ENCODE peak calls at places on chromosomes 2 and 18, in eight cellular contexts. G is pancreas, Q is A549, Z is WERI-Rb-1, S is K562, B is right atrium auricular region, O is lung, P is AG04450. C is an unnamed sample.

GRCh38 chr2:234840336-234840735 is 111.5 kb upstream of the SH3BP4 start:
- DNase-seq in P (peak; percentile 93), Z (no peak), B (peak; percentile 62), Q (peak; percentile 53), S (no peak), O (no peak), G (peak; percentile 34), C (no peak)

GRCh38 chr2:216713691-216714411 is 18.5 kb upstream of the IGFBP5 start:
- DNase-seq in B (no peak), Q (peak; percentile 15), P (peak; percentile 79), G (no peak), Z (no peak), S (no peak), O (no peak), C (no peak)

GRCh38 chr18:36187138-36187825 is at the start of gene MOCOS:
- DNase-seq in Z (peak; percentile 53), O (peak; percentile 84), P (no peak), G (peak; percentile 86), S (peak; percentile 97), Q (peak; percentile 63), B (peak; percentile 65), C (no peak)

GRCh38 chr2:98234763-98235162 is 111.5 kb upstream of the CNGA3 start:
- DNase-seq in S (no peak), P (no peak), G (no peak), Q (no peak), B (no peak), O (no peak), Z (no peak), C (no peak)

GRCh38 chr2:148602918-148603561 is 41.5 kb upstream of the EPC2 start:
- DNase-seq in P (no peak), B (no peak), Z (no peak), Q (no peak), S (no peak), G (no peak), O (no peak), C (no peak)

GRCh38 chr2:235554385-235554784 is 60.5 kb downstream of the AGAP1 start:
- DNase-seq in B (no peak), G (no peak), O (no peak), Z (no peak), S (no peak), P (no peak), Q (no peak), C (no peak)

GRCh38 chr2:79944205-79944604 is 360.3 kb downstream of the LRRTM1 start:
- DNase-seq in Q (no peak), P (no peak), O (no peak), B (no peak), G (no peak), Z (no peak), S (no peak), C (no peak)

GRCh38 chr2:25042321-25043240 is 705 bp downstream of the EFR3B start:
- DNase-seq in Q (peak; percentile 35), G (peak; percentile 43), B (no peak), O (peak; percentile 31), P (no peak), Z (peak; percentile 47), S (peak; percentile 16), C (no peak)

GRCh38 chr2:231715988-231716616 is 7.8 kb downstream of the PTMA start:
- DNase-seq in O (no peak), Q (no peak), G (no peak), Z (no peak), B (no peak), S (peak; percentile 25), P (no peak), C (no peak)

GRCh38 chr2:136246086-136246669 is 128.2 kb upstream of the CXCR4 start:
- DNase-seq in O (peak; percentile 59), Z (no peak), P (no peak), S (no peak), G (peak; percentile 11), Q (peak; percentile 28), B (peak; percentile 81), C (peak; percentile 18)

GRCh38 chr2:220940646-220941045 is 631.5 kb downstream of the EPHA4 start:
- DNase-seq in P (no peak), G (no peak), Z (no peak), S (no peak), O (no peak), Q (no peak), B (no peak), C (no peak)

GRCh38 chr2:216108310-216108966 is 710 bp upstream of the XRCC5 start:
- DNase-seq in P (no peak), G (peak; percentile 16), Z (peak; percentile 66), Q (no peak), B (no peak), S (no peak), O (no peak), C (no peak)

GRCh38 chr2:217064234-217065103 is 204.6 kb upstream of the TNP1 start:
- DNase-seq in O (no peak), B (no peak), S (no peak), Z (no peak), P (no peak), G (no peak), Q (no peak), C (no peak)

GRCh38 chr2:15965564-15966019 is 25.2 kb downstream of the MYCN start:
- DNase-seq in P (no peak), O (no peak), Q (no peak), S (no peak), Z (peak; percentile 87), B (no peak), G (no peak), C (no peak)

GRCh38 chr2:113277474-113278072 is 1.1 kb downstream of the PAX8 start:
- DNase-seq in G (no peak), O (no peak), B (no peak), Q (no peak), S (no peak), Z (no peak), P (no peak), C (no peak)

DNA sequence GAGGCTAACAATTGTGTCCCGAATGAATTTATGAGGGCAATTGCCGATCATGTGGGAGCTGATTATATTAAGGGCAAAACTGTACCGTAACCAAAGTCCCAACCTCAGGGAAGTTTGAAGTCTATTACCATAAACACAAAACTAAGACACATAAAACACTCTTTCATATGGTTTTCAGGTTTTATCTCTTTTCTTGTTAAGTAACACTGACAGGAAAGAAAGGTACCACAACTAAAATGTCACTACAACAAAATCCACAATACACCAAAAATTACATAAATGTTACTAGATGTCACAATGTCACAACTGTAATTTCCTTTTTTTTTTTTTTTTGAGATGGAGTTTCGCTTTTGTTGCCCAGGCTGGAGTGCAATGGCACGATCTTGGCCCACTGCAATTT is 6.7 kb downstream of the UXS1 start:
- DNase-seq in P (no peak), B (no peak), Q (no peak), Z (no peak), G (no peak), O (no peak), S (no peak), C (no peak)
- H3K9me3 ChIP-seq in P (no peaks in the 10 kb centered on the region), B (no peaks in the 10 kb centered on the region), Q (no peaks in the 10 kb centered on the region), Z (no peaks in the 10 kb centered on the region), G (no peaks in the 10 kb centered on the region), O (no peaks in the 10 kb centered on the region), S (no peaks in the 10 kb centered on the region), C (no peaks in the 10 kb centered on the region)

GRCh38 chr18:58646334-58646862 is 17.5 kb upstream of the ALPK2 start:
- DNase-seq in G (no peak), S (no peak), O (no peak), Z (no peak), P (no peak), B (no peak), Q (no peak), C (no peak)
- H3K9me3 ChIP-seq in G (no peaks in the 10 kb centered on the region), S (no peaks in the 10 kb centered on the region), O (no peaks in the 10 kb centered on the region), Z (no peaks in the 10 kb centered on the region), P (peaks cover 11% of the 10 kb centered on the region), B (no peaks in the 10 kb centered on the region), Q (no peaks in the 10 kb centered on the region), C (no peaks in the 10 kb centered on the region)

DNA sequence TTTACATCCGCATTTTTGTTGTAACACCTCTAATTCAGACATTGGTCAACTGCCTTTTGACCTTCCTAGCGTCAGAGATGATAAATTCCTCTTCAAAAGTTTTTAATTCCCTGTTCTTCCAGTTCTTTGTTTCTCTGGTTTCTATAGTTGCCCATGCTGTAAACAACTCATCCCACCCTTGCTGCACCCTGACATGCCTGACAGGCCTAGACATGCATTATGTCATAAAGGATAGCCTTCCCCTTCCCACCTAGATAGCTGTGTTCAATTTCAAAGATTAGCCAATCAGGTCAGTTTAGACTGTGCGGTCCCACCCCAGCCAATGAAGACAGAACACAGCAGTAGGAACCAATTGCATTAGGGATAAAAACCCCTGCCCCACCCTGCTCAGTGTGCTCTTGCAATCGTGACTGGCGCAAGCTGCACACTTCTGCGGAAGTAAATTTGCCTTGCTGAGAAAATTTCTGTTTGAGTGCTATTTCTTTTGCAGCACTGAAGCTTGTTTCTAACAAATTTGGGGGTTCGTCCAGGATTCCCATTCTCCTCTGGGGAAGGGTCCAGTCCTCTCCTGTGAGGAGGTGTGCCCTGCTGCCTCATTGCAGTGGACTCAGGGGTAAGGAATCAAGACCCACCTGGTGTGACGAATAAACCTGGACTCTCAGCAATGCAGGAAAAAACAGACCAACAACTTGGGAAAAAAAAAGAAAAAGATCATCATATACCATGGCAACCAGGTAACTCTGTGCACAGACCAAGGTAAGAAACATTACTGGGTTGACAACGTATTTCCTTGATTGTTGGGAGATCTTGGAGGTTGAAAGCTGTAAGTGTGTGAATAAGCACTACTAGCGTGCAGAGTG is 9.1 kb upstream of the SAP130 start:
- DNase-seq in S (no peak), Q (no peak), P (no peak), G (no peak), Z (no peak), O (no peak), B (no peak), C (no peak)
- H3K9me3 ChIP-seq in S (peaks cover 13% of the 10 kb centered on the region), Q (peaks cover 63% of the 10 kb centered on the region), P (peaks cover 21% of the 10 kb centered on the region), G (no peaks in the 10 kb centered on the region), Z (peaks cover 22% of the 10 kb centered on the region), O (peaks cover 5% of the 10 kb centered on the region), B (peaks cover 3% of the 10 kb centered on the region), C (peaks cover 44% of the 10 kb centered on the region)

GRCh38 chr2:83461135-83461534 is 997.9 kb downstream of the SUCLG1 start:
- DNase-seq in Q (no peak), P (no peak), S (no peak), Z (no peak), G (no peak), O (no peak), B (no peak), C (no peak)
- H3K9me3 ChIP-seq in Q (no peaks in the 10 kb centered on the region), P (no peaks in the 10 kb centered on the region), S (no peaks in the 10 kb centered on the region), Z (no peaks in the 10 kb centered on the region), G (no peaks in the 10 kb centered on the region), O (no peaks in the 10 kb centered on the region), B (no peaks in the 10 kb centered on the region), C (no peaks in the 10 kb centered on the region)

DNA sequence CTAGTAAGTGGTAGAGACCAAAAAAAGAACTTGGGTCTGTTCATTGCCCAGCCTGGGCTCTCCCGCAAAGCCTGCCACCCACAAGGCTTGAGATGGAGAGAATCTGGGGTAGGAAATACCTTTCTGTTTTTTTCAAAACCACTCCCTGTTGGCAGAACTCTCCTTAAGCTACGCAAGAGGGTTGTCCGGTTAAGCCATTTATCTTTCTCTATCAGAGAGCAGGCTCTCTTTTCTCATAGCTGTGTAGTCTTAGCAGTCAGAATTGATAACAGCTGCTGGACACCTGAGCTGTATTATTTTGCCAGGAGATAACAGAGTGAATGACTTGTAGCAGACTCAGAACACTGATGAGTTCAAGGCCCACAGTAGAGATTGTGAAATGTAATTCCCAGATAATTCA is 1088.1 kb downstream of the TSN start:
- DNase-seq in S (no peak), Z (no peak), Q (no peak), G (no peak), O (no peak), B (no peak), P (no peak), C (no peak)
- H3K9me3 ChIP-seq in S (no peaks in the 10 kb centered on the region), Z (no peaks in the 10 kb centered on the region), Q (no peaks in the 10 kb centered on the region), G (no peaks in the 10 kb centered on the region), O (no peaks in the 10 kb centered on the region), B (no peaks in the 10 kb centered on the region), P (peaks cover 3% of the 10 kb centered on the region), C (no peaks in the 10 kb centered on the region)

GRCh38 chr18:49491857-49492693 is 5.0 kb upstream of the C18orf32 start:
- DNase-seq in B (peak; percentile 95), S (peak; percentile 79), G (peak; percentile 93), Z (peak; percentile 96), P (peak; percentile 99), O (peak; percentile 94), Q (peak; percentile 87), C (peak; percentile 62)
- H3K9me3 ChIP-seq in B (no peaks in the 10 kb centered on the region), S (no peaks in the 10 kb centered on the region), G (no peaks in the 10 kb centered on the region), Z (no peaks in the 10 kb centered on the region), P (no peaks in the 10 kb centered on the region), O (no peaks in the 10 kb centered on the region), Q (no peaks in the 10 kb centered on the region), C (no peaks in the 10 kb centered on the region)